ENCODE peak calls at places on chromosomes 13 and 19, in four cellular contexts. H is MM.1S, O is colonic mucosa, K is psoas muscle. X is an unnamed sample.

GRCh38 chr19:35140898-35141626 is 2.0 kb upstream of the FXYD7 start:
- DNase-seq in H (peak; percentile 92), O (peak; percentile 98), K (peak; percentile 98), X (peak; percentile 94)

GRCh38 chr19:44757735-44758505 is 9.4 kb downstream of the BCL3 start:
- DNase-seq in H (no peak), O (no peak), K (peak; percentile 87), X (peak; percentile 68)

GRCh38 chr19:17337675-17338439 is 504 bp downstream of the GTPBP3 start:
- DNase-seq in H (peak; percentile 69), O (peak; percentile 51), K (no peak), X (peak; percentile 22)

GRCh38 chr13:50610238-50610637 is 233.3 kb downstream of the DLEU7 start:
- DNase-seq in H (no peak), O (no peak), K (no peak), X (no peak)

GRCh38 chr19:4362871-4363545 is 19.6 kb downstream of the MPND start:
- DNase-seq in H (no peak), O (no peak), K (no peak), X (no peak)

GRCh38 chr19:13881231-13881691 is 4.3 kb downstream of the NANOS3 start:
- DNase-seq in H (peak; percentile 48), O (peak; percentile 37), K (no peak), X (peak; percentile 19)

GRCh38 chr19:41911889-41912731 is 16.1 kb downstream of the ERFL start:
- DNase-seq in H (no peak), O (no peak), K (no peak), X (no peak)

GRCh38 chr19:15563325-15563794 is 51.7 kb upstream of the CYP4F8 start:
- DNase-seq in H (no peak), O (peak; percentile 67), K (no peak), X (peak; percentile 5)

GRCh38 chr19:50513746-50514345 is at the start of gene ASPDH:
- DNase-seq in H (no peak), O (no peak), K (no peak), X (no peak)

GRCh38 chr13:51270606-51271005 is 48.4 kb downstream of the FAM124A start:
- DNase-seq in H (no peak), O (no peak), K (no peak), X (no peak)

GRCh38 chr13:75452564-75452963 is 29.4 kb downstream of the TBC1D4 start:
- DNase-seq in H (no peak), O (no peak), K (no peak), X (peak; percentile 36)

GRCh38 chr19:5339950-5340636 is 519 bp downstream of the PTPRS start:
- DNase-seq in H (no peak), O (no peak), K (no peak), X (no peak)

GRCh38 chr13:51999525-51999924 is 11.7 kb downstream of the ATP7B start:
- DNase-seq in H (no peak), O (no peak), K (peak; percentile 80), X (no peak)

GRCh38 chr13:99357149-99357596 is 50.0 kb upstream of the GPR183 start:
- DNase-seq in H (no peak), O (no peak), K (peak; percentile 39), X (peak; percentile 82)

GRCh38 chr13:105410602-105411001 is 1124.9 kb downstream of the EFNB2 start:
- DNase-seq in H (no peak), O (peak; percentile 69), K (peak; percentile 74), X (peak; percentile 41)

GRCh38 chr13:113973218-113974164 is at the start of gene C13orf46:
- DNase-seq in H (no peak), O (no peak), K (peak; percentile 48), X (no peak)

GRCh38 chr19:12769689-12770088 is 5.7 kb downstream of the HOOK2 start:
- DNase-seq in H (peak; percentile 78), O (peak; percentile 59), K (no peak), X (no peak)

GRCh38 chr19:5893296-5893903 is 10.2 kb downstream of the NDUFA11 start:
- DNase-seq in H (no peak), O (no peak), K (no peak), X (no peak)

GRCh38 chr19:39398297-39398864 is 7.2 kb downstream of the MED29 start:
- DNase-seq in H (peak; percentile 30), O (peak; percentile 89), K (peak; percentile 86), X (peak; percentile 84)

GRCh38 chr19:51025809-51026553 is 435 bp downstream of the KLK11 start:
- DNase-seq in H (no peak), O (no peak), K (peak; percentile 39), X (no peak)

GRCh38 chr13:30020726-30021312 is 170.4 kb upstream of the UBL3 start:
- DNase-seq in H (no peak), O (no peak), K (no peak), X (peak; percentile 34)

GRCh38 chr19:16470541-16470910 is 1.2 kb downstream of the EPS15L1 start:
- DNase-seq in H (no peak), O (no peak), K (no peak), X (peak; percentile 13)

GRCh38 chr13:91174886-91175501 is 172.5 kb upstream of the MIR17HG start:
- DNase-seq in H (no peak), O (no peak), K (no peak), X (no peak)

GRCh38 chr19:41864374-41864773 is 4.3 kb downstream of the RPS19 start:
- DNase-seq in H (no peak), O (no peak), K (peak; percentile 8), X (no peak)

GRCh38 chr13:110964229-110965037 is 49.6 kb upstream of the ANKRD10 start:
- DNase-seq in H (no peak), O (no peak), K (no peak), X (no peak)

GRCh38 chr13:60312851-60313505 is 84.0 kb upstream of the TDRD3 start:
- DNase-seq in H (no peak), O (no peak), K (no peak), X (no peak)

GRCh38 chr19:8877854-8878705 is 45.9 kb downstream of the MBD3L1 start:
- DNase-seq in H (no peak), O (no peak), K (no peak), X (no peak)

GRCh38 chr19:10593820-10594637 is 6.9 kb upstream of the AP1M2 start:
- DNase-seq in H (peak; percentile 70), O (no peak), K (peak; percentile 80), X (no peak)

GRCh38 chr13:66402546-66402945 is 827.6 kb downstream of the PCDH9 start:
- DNase-seq in H (no peak), O (no peak), K (no peak), X (peak; percentile 70)

GRCh38 chr13:41456768-41457588 is at the start of gene RGCC:
- DNase-seq in H (peak; percentile 50), O (peak; percentile 82), K (peak; percentile 79), X (peak; percentile 52)
- H3K4me3 ChIP-seq in H (peak within 1 kb of the TSS; percentile 71), O (peak within 1 kb of the TSS; percentile 48), K (peak within 1 kb of the TSS; percentile 79), X (peak within 1 kb of the TSS; percentile 72)

GRCh38 chr19:18593367-18594095 is 4.9 kb downstream of the REX1BD start:
- DNase-seq in H (no peak), O (no peak), K (no peak), X (no peak)
- H3K4me3 ChIP-seq in H (no peak overlapping the region), O (peak overlapping the region; percentile 19), K (peak overlapping the region; percentile 55), X (peak overlapping the region; percentile 27)

DNA sequence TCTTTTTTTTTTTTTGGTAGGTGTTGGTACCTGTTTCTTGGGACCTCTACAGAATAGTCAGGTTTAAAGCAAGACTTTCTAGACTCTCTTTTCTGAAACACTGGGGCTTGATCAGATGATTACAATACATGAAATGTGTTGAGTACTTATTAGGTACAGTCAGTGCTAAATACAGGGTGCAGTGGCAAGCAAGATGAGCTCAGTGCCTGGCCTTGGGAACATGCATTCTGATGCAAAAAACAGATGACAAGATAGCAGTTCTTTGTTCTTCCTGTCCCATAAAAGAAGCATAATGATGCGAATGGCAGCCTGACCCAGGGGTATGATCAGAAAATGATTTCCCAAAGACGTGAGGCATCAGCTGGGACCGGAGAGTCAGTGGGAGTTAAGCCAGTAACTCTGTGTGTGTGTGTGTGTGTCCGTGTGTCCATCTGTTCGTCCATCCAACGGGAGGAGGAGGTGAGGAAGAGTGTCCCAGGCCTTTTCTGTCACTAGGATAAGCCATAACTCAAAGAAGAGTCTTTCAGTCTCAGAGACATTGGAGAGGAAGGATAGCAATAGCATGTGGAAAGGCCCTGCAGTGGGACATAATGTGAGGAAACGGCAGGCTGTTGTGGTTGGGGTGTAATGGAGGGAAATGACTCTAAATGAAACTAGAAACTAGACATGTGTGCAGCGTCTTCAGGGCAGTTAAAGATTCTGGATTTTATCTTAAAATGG is 32.2 kb downstream of the SLAIN1 start:
- DNase-seq in H (peak; percentile 67), O (no peak), K (no peak), X (no peak)
- H3K4me3 ChIP-seq in H (no peak overlapping the region), O (no peak overlapping the region), K (no peak overlapping the region), X (no peak overlapping the region)

GRCh38 chr19:1744133-1744665 is 9.1 kb upstream of the ONECUT3 start:
- DNase-seq in H (no peak), O (no peak), K (no peak), X (no peak)

GRCh38 chr19:1746401-1747284 is 6.7 kb upstream of the ONECUT3 start:
- DNase-seq in H (no peak), O (no peak), K (no peak), X (peak; percentile 63)

GRCh38 chr19:1742989-1743696 is 10.2 kb upstream of the ONECUT3 start:
- DNase-seq in H (no peak), O (no peak), K (no peak), X (no peak)

GRCh38 chr19:1745589-1746031 is 7.7 kb upstream of the ONECUT3 start:
- DNase-seq in H (no peak), O (no peak), K (no peak), X (peak; percentile 22)

DNA sequence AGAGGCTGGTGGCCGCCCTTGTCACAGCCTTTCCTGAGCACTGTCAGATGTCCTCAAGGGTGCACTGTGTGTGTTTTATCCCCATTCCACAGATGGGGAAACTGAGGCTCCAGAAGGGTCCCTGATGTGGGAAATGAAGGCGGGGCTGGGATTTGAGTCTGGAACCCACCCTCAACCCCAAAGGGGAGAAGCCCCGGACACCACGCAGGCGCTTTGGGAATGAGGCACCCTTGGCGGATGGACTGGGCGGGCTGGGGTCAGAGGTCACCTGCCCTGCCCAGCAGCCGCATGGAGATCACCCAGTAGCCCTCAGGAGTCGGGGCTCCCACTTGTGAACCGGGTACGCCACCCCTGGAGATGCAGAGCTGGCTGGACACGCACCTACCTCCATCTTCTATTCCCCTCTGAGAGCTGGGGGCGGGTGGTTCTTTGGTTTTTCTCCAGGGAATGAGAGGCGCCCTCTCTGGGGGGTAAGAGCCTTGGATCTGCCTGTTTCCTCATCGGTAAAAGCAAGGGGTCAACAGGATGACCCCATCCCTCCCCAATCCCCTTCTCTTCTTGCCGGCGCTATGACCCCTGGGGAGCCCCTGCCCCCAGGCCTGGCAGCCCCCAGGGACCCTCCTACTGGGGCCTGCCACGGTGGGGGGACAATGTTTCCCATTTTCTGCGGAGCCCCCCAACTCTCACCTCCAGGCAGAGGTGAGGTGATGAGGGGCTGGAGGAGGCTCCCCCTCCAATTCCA is 8.3 kb upstream of the ONECUT3 start:
- DNase-seq in H (no peak), O (no peak), K (no peak), X (no peak)
- H3K4me3 ChIP-seq in H (no peak overlapping the region), O (no peak overlapping the region), K (no peak overlapping the region), X (no peak overlapping the region)